ENCODE peak calls at places on chromosomes 1 and 21, in seven cellular contexts. D, M, T, L, E, S and V are unnamed samples.

GRCh38 chr1:5959667-5960230 is 32.5 kb downstream of the NPHP4 start:
- DNase-seq in D (no peak), M (no peak), T (no peak), L (no peak), E (no peak), S (no peak), V (no peak)

GRCh38 chr1:204461331-204462228 is 33.0 kb downstream of the PIK3C2B start:
- DNase-seq in D (no peak), M (no peak), T (no peak), L (no peak), E (no peak), S (peak; percentile 52), V (no peak)

GRCh38 chr1:155472491-155472890 is 90.1 kb downstream of the ASH1L start:
- DNase-seq in D (no peak), M (no peak), T (no peak), L (no peak), E (no peak), S (no peak), V (peak; percentile 43)

GRCh38 chr1:77511440-77511840 is 171.0 kb downstream of the ZZZ3 start:
- DNase-seq in D (no peak), M (peak; percentile 94), T (peak; percentile 53), L (no peak), E (no peak), S (no peak), V (peak; percentile 97)

GRCh38 chr1:16903054-16903453 is 7.3 kb downstream of the RNU1-2 start:
- DNase-seq in D (no peak), M (peak; percentile 71), T (peak; percentile 47), L (no peak), E (no peak), S (no peak), V (peak; percentile 86)

GRCh38 chr1:55369474-55369873 is 154.3 kb upstream of the USP24 start:
- DNase-seq in D (no peak), M (peak; percentile 57), T (peak; percentile 45), L (no peak), E (no peak), S (no peak), V (peak; percentile 47)

GRCh38 chr1:236534164-236534651 is 10.4 kb downstream of the LGALS8 start:
- DNase-seq in D (peak; percentile 30), M (peak; percentile 78), T (peak; percentile 44), L (no peak), E (no peak), S (no peak), V (peak; percentile 62)

GRCh38 chr1:28792644-28793121 is 19.3 kb upstream of the OPRD1 start:
- DNase-seq in D (no peak), M (no peak), T (no peak), L (no peak), E (no peak), S (no peak), V (no peak)

GRCh38 chr21:45550552-45551210 is 8.4 kb upstream of the SLC19A1 start:
- DNase-seq in D (no peak), M (no peak), T (peak; percentile 31), L (no peak), E (no peak), S (peak; percentile 32), V (peak; percentile 17)

GRCh38 chr1:98991127-98992003 is 13.3 kb downstream of the PLPPR5 start:
- DNase-seq in D (no peak), M (peak; percentile 93), T (peak; percentile 79), L (no peak), E (no peak), S (no peak), V (peak; percentile 63)

GRCh38 chr1:27071049-27071416 is 58.4 kb upstream of the TENT5B start:
- DNase-seq in D (no peak), M (peak; percentile 38), T (peak; percentile 42), L (no peak), E (no peak), S (no peak), V (peak; percentile 74)

GRCh38 chr1:64006276-64007051 is 197.0 kb upstream of the UBE2U start:
- DNase-seq in D (peak; percentile 52), M (peak; percentile 80), T (peak; percentile 44), L (peak; percentile 26), E (no peak), S (no peak), V (peak; percentile 65)

GRCh38 chr1:29756901-29757729 is 520.8 kb downstream of the PTPRU start:
- DNase-seq in D (no peak), M (no peak), T (no peak), L (no peak), E (no peak), S (no peak), V (no peak)

GRCh38 chr1:158422215-158422614 is 3.8 kb downstream of the OR10K2 start:
- DNase-seq in D (no peak), M (no peak), T (no peak), L (no peak), E (no peak), S (no peak), V (no peak)

GRCh38 chr21:45847870-45848269 is 133.7 kb upstream of the COL6A1 start:
- DNase-seq in D (no peak), M (no peak), T (no peak), L (no peak), E (no peak), S (no peak), V (no peak)

GRCh38 chr1:84347547-84348239 is 46.2 kb downstream of the SAMD13 start:
- DNase-seq in D (no peak), M (peak; percentile 36), T (peak; percentile 15), L (no peak), E (no peak), S (no peak), V (peak; percentile 26)

GRCh38 chr1:154351363-154352068 is 26.2 kb downstream of the ATP8B2 start:
- DNase-seq in D (no peak), M (no peak), T (no peak), L (no peak), E (no peak), S (no peak), V (no peak)

GRCh38 chr1:187433598-187433997 is 604.8 kb downstream of the PLA2G4A start:
- DNase-seq in D (no peak), M (peak; percentile 59), T (peak; percentile 23), L (no peak), E (no peak), S (no peak), V (peak; percentile 31)

GRCh38 chr1:64192290-64192689 is 11.1 kb upstream of the UBE2U start:
- DNase-seq in D (no peak), M (no peak), T (no peak), L (no peak), E (no peak), S (no peak), V (no peak)

GRCh38 chr1:99305626-99306025 is 41.3 kb downstream of the PLPPR4 start:
- DNase-seq in D (no peak), M (peak; percentile 41), T (no peak), L (no peak), E (no peak), S (no peak), V (peak; percentile 24)

GRCh38 chr1:4652631-4653327 is 1.6 kb upstream of the AJAP1 start:
- DNase-seq in D (no peak), M (no peak), T (no peak), L (no peak), E (no peak), S (peak; percentile 41), V (peak; percentile 31)

GRCh38 chr1:166588741-166589140 is 250.5 kb upstream of the POGK start:
- DNase-seq in D (peak; percentile 88), M (no peak), T (no peak), L (no peak), E (no peak), S (no peak), V (no peak)

GRCh38 chr1:22749919-22750670 is 39.5 kb downstream of the EPHB2 start:
- DNase-seq in D (peak; percentile 94), M (peak; percentile 98), T (peak; percentile 92), L (peak; percentile 73), E (no peak), S (no peak), V (peak; percentile 91)

GRCh38 chr1:181806791-181807190 is 254.7 kb downstream of the ZNF648 start:
- DNase-seq in D (no peak), M (no peak), T (no peak), L (no peak), E (no peak), S (no peak), V (no peak)

GRCh38 chr1:46488343-46489168 is 1.1 kb upstream of the DMBX1 start:
- DNase-seq in D (peak; percentile 27), M (peak; percentile 30), T (peak; percentile 15), L (no peak), E (no peak), S (no peak), V (peak; percentile 33)

GRCh38 chr1:46486432-46487015 is 3.1 kb upstream of the DMBX1 start:
- DNase-seq in D (no peak), M (no peak), T (no peak), L (no peak), E (no peak), S (no peak), V (no peak)

GRCh38 chr1:46489169-46489637 is 433 bp upstream of the DMBX1 start:
- DNase-seq in D (no peak), M (no peak), T (no peak), L (no peak), E (no peak), S (no peak), V (no peak)

GRCh38 chr1:46485564-46486431 is 3.8 kb upstream of the DMBX1 start:
- DNase-seq in D (no peak), M (no peak), T (no peak), L (no peak), E (no peak), S (no peak), V (no peak)

GRCh38 chr1:46487818-46488218 is 1.8 kb upstream of the DMBX1 start:
- DNase-seq in D (peak; percentile 14), M (no peak), T (no peak), L (no peak), E (no peak), S (no peak), V (no peak)
- TF ChIP-seq CTCF in D (peak; percentile 75), M (peak; percentile 26), T (no peak), L (no peak), E (no peak), S (no peak), V (peak; percentile 30)

DNA sequence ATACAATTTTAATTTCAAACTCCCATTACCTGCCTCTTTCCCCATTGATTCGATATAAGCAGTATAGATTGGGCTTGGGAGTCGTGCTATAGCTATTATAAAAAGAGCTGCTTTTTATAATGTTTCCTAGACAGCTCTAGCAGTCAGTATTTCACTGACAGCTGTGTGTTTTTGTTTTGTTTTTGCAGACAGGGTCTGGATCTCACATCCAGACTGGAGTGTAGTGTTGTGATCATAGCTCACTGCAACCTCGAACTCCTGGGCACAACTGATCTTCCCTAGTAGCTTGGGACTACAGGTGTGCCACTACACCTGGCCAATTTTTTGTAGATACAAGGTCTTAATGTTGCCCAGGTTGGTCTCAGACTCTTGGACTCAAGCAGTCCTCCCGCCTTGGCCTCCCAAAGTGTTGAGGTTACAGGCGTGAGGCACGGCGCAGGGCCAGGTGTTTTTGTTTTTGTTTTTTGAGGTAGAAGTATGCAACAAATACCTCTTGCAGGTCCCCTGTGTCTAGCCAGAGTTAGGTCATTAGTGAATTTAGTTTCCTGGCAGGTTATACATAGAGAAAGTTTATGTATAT is 1.7 kb downstream of the NASP start:
- DNase-seq in D (no peak), M (no peak), T (no peak), L (no peak), E (no peak), S (no peak), V (no peak)
- H3K4me3 ChIP-seq in D (peak overlapping the region; percentile 83), M (no peak overlapping the region), T (peak overlapping the region; percentile 85), L (peak overlapping the region; percentile 89), E (peak overlapping the region; percentile 87), S (peak overlapping the region; percentile 92), V (peak overlapping the region; percentile 99)

GRCh38 chr1:227730630-227731151 is 4.4 kb downstream of the JMJD4 start:
- DNase-seq in D (no peak), M (no peak), T (no peak), L (peak; percentile 21), E (no peak), S (no peak), V (no peak)
- TF ChIP-seq CTCF in D (no peak), M (no peak), T (no peak), L (no peak), E (no peak), S (no peak), V (no peak)

GRCh38 chr21:19433623-19434022 is 1030.0 kb upstream of the TMPRSS15 start:
- DNase-seq in D (no peak), M (no peak), T (no peak), L (no peak), E (no peak), S (no peak), V (no peak)
- H3K4me3 ChIP-seq in D (no peak overlapping the region), M (no peak overlapping the region), T (no peak overlapping the region), L (no peak overlapping the region), E (no peak overlapping the region), S (no peak overlapping the region), V (no peak overlapping the region)